ENCODE peak calls at places on chromosomes 3 and 15, in eight cellular contexts. M, G, H, J, V, U, E and W are unnamed samples.

GRCh38 chr3:61438253-61439115 is 122.9 kb upstream of the PTPRG start:
- DNase-seq in M (no peak), G (no peak), H (no peak), J (no peak), V (no peak), U (no peak), E (peak; percentile 5), W (no peak)

GRCh38 chr3:158086776-158087175 is 19.4 kb downstream of the SHOX2 start:
- DNase-seq in M (no peak), G (no peak), H (no peak), J (no peak), V (no peak), U (no peak), E (no peak), W (no peak)

GRCh38 chr3:193078996-193079731 is 161.5 kb upstream of the MB21D2 start:
- DNase-seq in M (no peak), G (no peak), H (no peak), J (no peak), V (no peak), U (no peak), E (no peak), W (no peak)

GRCh38 chr15:92091155-92091734 is 237.7 kb downstream of the SLCO3A1 start:
- DNase-seq in M (peak; percentile 38), G (no peak), H (peak; percentile 62), J (peak; percentile 11), V (no peak), U (peak; percentile 25), E (peak; percentile 28), W (peak; percentile 44)

GRCh38 chr3:186519021-186519658 is 25.0 kb downstream of the CRYGS start:
- DNase-seq in M (no peak), G (peak; percentile 70), H (no peak), J (no peak), V (no peak), U (no peak), E (no peak), W (no peak)

GRCh38 chr15:66860844-66861243 is 158.8 kb downstream of the SMAD6 start:
- DNase-seq in M (peak; percentile 3), G (no peak), H (no peak), J (no peak), V (no peak), U (no peak), E (no peak), W (no peak)

GRCh38 chr3:172125963-172126403 is 86.6 kb downstream of the FNDC3B start:
- DNase-seq in M (no peak), G (no peak), H (peak; percentile 55), J (peak; percentile 79), V (peak; percentile 66), U (peak; percentile 56), E (no peak), W (no peak)

GRCh38 chr15:95259965-95260364 is 1028.6 kb downstream of the MCTP2 start:
- DNase-seq in M (no peak), G (no peak), H (no peak), J (no peak), V (no peak), U (peak; percentile 93), E (no peak), W (peak; percentile 55)

GRCh38 chr15:66877558-66878285 is 175.7 kb downstream of the SMAD6 start:
- DNase-seq in M (peak; percentile 12), G (no peak), H (no peak), J (no peak), V (no peak), U (no peak), E (no peak), W (no peak)

GRCh38 chr3:140570602-140571001 is 107.3 kb upstream of the TRIM42 start:
- DNase-seq in M (no peak), G (no peak), H (no peak), J (no peak), V (no peak), U (no peak), E (no peak), W (no peak)

GRCh38 chr3:141294848-141295247 is 63.2 kb downstream of the PXYLP1 start:
- DNase-seq in M (no peak), G (no peak), H (no peak), J (peak; percentile 88), V (no peak), U (peak; percentile 82), E (no peak), W (no peak)

GRCh38 chr15:90037510-90037860 is 36.4 kb downstream of the ZNF710 start:
- DNase-seq in M (no peak), G (no peak), H (no peak), J (peak; percentile 78), V (no peak), U (peak; percentile 50), E (peak; percentile 37), W (no peak)

GRCh38 chr3:130935761-130936160 is 41.9 kb downstream of the ATP2C1 start:
- DNase-seq in M (no peak), G (no peak), H (no peak), J (peak; percentile 78), V (no peak), U (no peak), E (no peak), W (no peak)

GRCh38 chr3:130929827-130930226 is 35.9 kb downstream of the ATP2C1 start:
- DNase-seq in M (no peak), G (no peak), H (no peak), J (no peak), V (no peak), U (no peak), E (no peak), W (no peak)

GRCh38 chr3:130934442-130935089 is 40.7 kb downstream of the ATP2C1 start:
- DNase-seq in M (no peak), G (no peak), H (no peak), J (peak; percentile 31), V (no peak), U (no peak), E (no peak), W (no peak)

GRCh38 chr3:130933801-130934345 is 40.0 kb downstream of the ATP2C1 start:
- DNase-seq in M (no peak), G (no peak), H (no peak), J (peak; percentile 37), V (no peak), U (no peak), E (no peak), W (no peak)

GRCh38 chr3:130932979-130933378 is 39.1 kb downstream of the ATP2C1 start:
- DNase-seq in M (no peak), G (no peak), H (no peak), J (no peak), V (no peak), U (no peak), E (no peak), W (no peak)
- H3K27ac ChIP-seq in M (no peak overlapping the region), G (no peak overlapping the region), H (no peak overlapping the region), J (no peak overlapping the region), V (no peak overlapping the region), U (no peak overlapping the region), E (no peak overlapping the region), W (no peak overlapping the region)

GRCh38 chr3:13895155-13896105 is 15.6 kb upstream of the WNT7A start:
- DNase-seq in M (peak; percentile 94), G (peak; percentile 83), H (peak; percentile 95), J (peak; percentile 71), V (peak; percentile 98), U (peak; percentile 91), E (peak; percentile 69), W (peak; percentile 96)
- TF ChIP-seq POLR2A in M (peak; percentile 56), G (peak; percentile 43), H (peak; percentile 78), J (no peak), V (peak; percentile 85), U (no peak), E (no peak), W (peak; percentile 73)

GRCh38 chr3:81909756-81910155 is 148.3 kb upstream of the GBE1 start:
- DNase-seq in M (no peak), G (no peak), H (no peak), J (no peak), V (no peak), U (no peak), E (no peak), W (no peak)

GRCh38 chr3:81916890-81917289 is 155.4 kb upstream of the GBE1 start:
- DNase-seq in M (no peak), G (no peak), H (no peak), J (no peak), V (no peak), U (no peak), E (no peak), W (no peak)

GRCh38 chr3:81908596-81908995 is 147.2 kb upstream of the GBE1 start:
- DNase-seq in M (no peak), G (no peak), H (no peak), J (no peak), V (no peak), U (no peak), E (no peak), W (no peak)

GRCh38 chr3:81910244-81910852 is 148.9 kb upstream of the GBE1 start:
- DNase-seq in M (peak; percentile 38), G (no peak), H (peak; percentile 20), J (peak; percentile 21), V (no peak), U (peak; percentile 45), E (peak; percentile 46), W (no peak)

DNA sequence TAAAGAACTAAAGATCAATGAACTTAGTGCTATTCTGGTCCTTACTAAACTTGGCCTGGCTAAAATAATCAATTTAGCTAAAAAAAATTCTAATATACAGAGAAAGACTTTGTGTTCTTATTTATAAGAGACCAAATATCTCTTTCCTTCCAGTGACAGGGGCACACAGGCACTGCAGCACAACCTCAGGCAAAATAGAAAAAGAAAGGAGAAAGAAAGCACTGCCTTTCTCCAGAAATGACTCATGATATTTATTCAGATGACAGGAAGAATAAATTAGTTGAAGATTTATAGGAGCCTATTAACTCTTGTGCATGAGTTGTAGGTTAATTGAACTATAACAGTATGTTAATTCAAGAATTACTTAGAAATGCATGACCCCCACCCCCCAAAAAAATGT is 152.8 kb upstream of the GBE1 start:
- DNase-seq in M (no peak), G (no peak), H (no peak), J (no peak), V (no peak), U (no peak), E (no peak), W (no peak)
- H3K27ac ChIP-seq in M (peak overlapping the region; percentile 32), G (no peak overlapping the region), H (no peak overlapping the region), J (no peak overlapping the region), V (no peak overlapping the region), U (no peak overlapping the region), E (no peak overlapping the region), W (no peak overlapping the region)

DNA sequence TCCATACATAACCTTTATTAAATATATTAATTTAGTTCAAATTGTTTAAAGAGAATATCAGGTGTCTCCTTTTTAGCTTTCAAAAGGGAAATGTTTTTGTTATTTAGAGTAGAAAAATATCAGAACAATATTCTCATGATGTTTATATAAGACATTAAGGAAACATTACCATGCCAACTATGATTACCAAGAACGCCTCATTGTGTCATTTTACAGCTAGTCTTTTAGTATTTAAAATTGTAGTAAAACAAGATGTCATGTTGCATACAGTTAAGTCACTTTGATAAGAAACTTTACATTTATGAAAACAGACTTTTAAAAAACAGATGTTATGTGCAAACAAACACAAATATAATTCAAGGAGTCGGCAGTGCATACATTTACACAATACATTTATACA is 4.4 kb downstream of the PLSCR4 start:
- DNase-seq in M (no peak), G (no peak), H (no peak), J (no peak), V (no peak), U (peak; percentile 84), E (no peak), W (no peak)
- TF ChIP-seq POLR2A in M (no peak), G (no peak), H (no peak), J (no peak), V (no peak), U (no peak), E (no peak), W (no peak)